ENCODE peak calls at places on chromosomes 1 and 21, in four cellular contexts. P is WTC11, W is HepG2, C is K562. M is an unnamed sample.

GRCh38 chr1:35810096-35810860 is 2.5 kb downstream of the AGO4 start:
- DNase-seq in P (no peak), W (no peak), C (no peak), M (no peak)

GRCh38 chr1:153563339-153563952 is 2.2 kb downstream of the S100A2 start:
- DNase-seq in W (no peak), P (no peak), C (no peak), M (no peak)

GRCh38 chr1:84156210-84156621 is 12.1 kb downstream of the PRKACB start:
- DNase-seq in W (no peak), C (no peak), P (no peak), M (no peak)

GRCh38 chr1:2452583-2453315 is 23.3 kb upstream of the PLCH2 start:
- DNase-seq in P (no peak), C (no peak), W (no peak), M (no peak)

GRCh38 chr1:228101614-228101993 is 1.5 kb downstream of the C1orf35 start:
- DNase-seq in P (no peak), C (no peak), W (no peak), M (no peak)

GRCh38 chr21:15441999-15442398 is 287.8 kb upstream of the USP25 start:
- DNase-seq in P (no peak), W (no peak), C (no peak), M (no peak)

GRCh38 chr1:229161740-229162139 is 109.2 kb upstream of the RAB4A start:
- DNase-seq in W (no peak), P (no peak), C (no peak), M (no peak)

GRCh38 chr1:174953657-174954435 is 45.9 kb upstream of the CACYBP start:
- DNase-seq in C (no peak), P (no peak), W (peak), M (no peak)

GRCh38 chr1:181073638-181074037 is 14.9 kb upstream of the IER5 start:
- DNase-seq in W (peak), C (no peak), P (no peak), M (no peak)

GRCh38 chr1:86069757-86070145 is 86.8 kb downstream of the COL24A1 start:
- DNase-seq in C (no peak), P (no peak), W (no peak), M (no peak)

GRCh38 chr1:101004061-101004460 is 21.5 kb downstream of the DPH5 start:
- DNase-seq in C (no peak), W (peak), P (no peak), M (no peak)

GRCh38 chr21:42568377-42568776 is 54.7 kb downstream of the SLC37A1 start:
- DNase-seq in W (no peak), P (peak), C (no peak), M (no peak)

GRCh38 chr1:32339363-32339978 is 3.4 kb upstream of the MARCKSL1 start:
- DNase-seq in C (no peak), P (no peak), W (no peak), M (no peak)

GRCh38 chr21:35401476-35401875 is 352.4 kb upstream of the RUNX1 start:
- DNase-seq in C (no peak), P (no peak), W (no peak), M (no peak)

GRCh38 chr1:234997201-234998173 is 131.2 kb downstream of the TOMM20 start:
- DNase-seq in W (peak), C (no peak), P (no peak), M (no peak)

GRCh38 chr1:45014403-45015028 is 2.5 kb downstream of the UROD start:
- DNase-seq in P (peak), W (peak), C (peak), M (peak)

GRCh38 chr1:16073490-16074104 is at the start of gene FAM131C:
- DNase-seq in W (no peak), C (peak), P (peak), M (peak)

GRCh38 chr1:8070381-8070811 is 44.3 kb upstream of the ERRFI1 start:
- DNase-seq in C (no peak), P (no peak), W (peak), M (no peak)

GRCh38 chr1:238469146-238469601 is 578.5 kb upstream of the ZP4 start:
- DNase-seq in W (no peak), C (no peak), P (no peak), M (no peak)

GRCh38 chr1:40692429-40692905 is 963 bp downstream of the NFYC start:
- DNase-seq in W (peak), C (no peak), P (no peak), M (peak)

GRCh38 chr1:68128157-68128556 is 77.7 kb upstream of the DIRAS3 start:
- DNase-seq in W (peak), C (no peak), P (no peak), M (no peak)

GRCh38 chr1:208034135-208034534 is 123.2 kb upstream of the CD34 start:
- DNase-seq in C (no peak), P (no peak), W (no peak), M (no peak)

GRCh38 chr1:77762072-77762476 is 2.4 kb upstream of the USP33 start:
- DNase-seq in W (peak), P (no peak), C (peak), M (no peak)

GRCh38 chr1:61506231-61506630 is 218.7 kb downstream of the TM2D1 start:
- DNase-seq in C (no peak), W (no peak), P (no peak), M (no peak)

GRCh38 chr1:170729608-170730378 is 65.9 kb downstream of the PRRX1 start:
- DNase-seq in P (no peak), W (no peak), C (no peak), M (no peak)

GRCh38 chr1:169266133-169266532 is 101.5 kb downstream of the NME7 start:
- DNase-seq in C (no peak), P (no peak), W (no peak), M (no peak)

GRCh38 chr1:174654553-174654952 is 206.8 kb downstream of the GPR52 start:
- DNase-seq in C (no peak), P (no peak), W (no peak), M (no peak)

GRCh38 chr1:26858891-26859630 is 3.9 kb upstream of the SFN start:
- DNase-seq in C (no peak), W (no peak), P (no peak), M (no peak)

GRCh38 chr1:178768423-178768822 is 43.4 kb downstream of the RALGPS2 start:
- DNase-seq in P (no peak), C (peak), W (peak), M (peak)

GRCh38 chr1:15412488-15412800 is 2.8 kb downstream of the EFHD2 start:
- DNase-seq in C (no peak), W (no peak), P (no peak), M (no peak)

GRCh38 chr1:231157311-231157710 is 4.5 kb upstream of the TRIM67 start:
- DNase-seq in W (no peak), C (no peak), P (no peak), M (no peak)

GRCh38 chr1:115531806-115532359 is 109.9 kb upstream of the VANGL1 start:
- DNase-seq in C (no peak), P (no peak), W (no peak), M (no peak)

GRCh38 chr1:10001016-10001665 is 4.1 kb downstream of the RBP7 start:
- DNase-seq in C (no peak), P (no peak), W (no peak), M (no peak)
- TF ChIP-seq ELF4 in C (no peak), P (no peak), W (no peak), M (no peak)

DNA sequence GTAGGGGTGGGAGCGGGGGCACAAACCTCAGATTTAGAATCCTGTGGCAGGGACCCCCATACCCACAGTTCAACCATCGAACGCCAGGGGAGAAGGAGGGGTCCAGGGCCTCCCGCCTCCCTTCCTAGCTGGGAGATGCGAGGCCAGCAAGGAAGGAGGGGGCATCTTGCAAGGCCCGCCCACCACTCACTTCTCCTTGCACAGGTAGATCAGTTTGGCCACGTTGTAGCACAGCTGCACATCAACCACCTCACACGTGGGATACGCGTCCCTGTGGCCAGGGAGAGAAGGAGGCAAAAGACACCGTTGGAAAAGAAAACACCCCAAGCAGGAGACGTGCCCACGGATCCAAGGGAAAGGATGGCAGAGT is 19.6 kb downstream of the TMEM63A start:
- DNase-seq in C (no peak), W (no peak), P (no peak), M (no peak)
- TF ChIP-seq ELF4 in C (no peak), W (no peak), P (no peak), M (no peak)

GRCh38 chr1:211644653-211645052 is 30.8 kb downstream of the NEK2 start:
- DNase-seq in C (no peak), P (no peak), W (no peak), M (no peak)

GRCh38 chr1:211639500-211640361 is 35.7 kb downstream of the NEK2 start:
- DNase-seq in P (no peak), C (no peak), W (peak), M (no peak)

GRCh38 chr1:211642870-211643269 is 32.6 kb downstream of the NEK2 start:
- DNase-seq in W (no peak), C (no peak), P (no peak), M (no peak)

GRCh38 chr1:211643324-211644212 is 31.9 kb downstream of the NEK2 start:
- DNase-seq in C (peak), P (no peak), W (peak), M (peak)

DNA sequence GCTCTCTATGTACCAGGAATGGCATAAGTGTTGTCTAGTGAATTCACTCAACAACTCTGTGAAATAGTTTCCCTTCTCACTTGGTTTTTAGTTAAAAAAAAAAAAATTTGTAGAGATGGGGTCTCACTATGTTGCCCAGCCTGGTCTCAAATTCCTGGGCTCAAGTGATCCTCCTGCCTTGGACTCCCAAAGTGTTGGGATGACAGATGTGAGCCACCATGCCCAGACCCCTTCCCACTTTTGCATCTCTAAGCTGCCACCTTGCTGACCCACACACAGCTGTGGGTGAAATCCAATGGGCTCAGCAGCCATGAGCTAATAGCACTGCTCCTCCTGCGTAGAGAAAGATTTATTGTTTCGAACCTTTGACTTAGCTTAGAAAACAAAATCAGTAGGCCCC is 33.5 kb downstream of the NEK2 start:
- DNase-seq in W (no peak), P (no peak), C (no peak), M (no peak)
- TF ChIP-seq ELF4 in W (no peak), P (no peak), C (no peak), M (no peak)

GRCh38 chr1:111364690-111365089 is 62.8 kb downstream of the OVGP1 start:
- DNase-seq in P (no peak), W (peak), C (no peak), M (no peak)
- TF ChIP-seq ELF4 in P (no peak), W (no peak), C (no peak), M (no peak)

GRCh38 chr1:223683586-223684487 is 18.3 kb upstream of the CAPN8 start:
- DNase-seq in W (no peak), C (peak), P (peak), M (peak)
- TF ChIP-seq ELF4 in W (no peak), C (no peak), P (no peak), M (no peak)

M was measured in HEK293T.